ENCODE peak calls at places on chromosome 19, in nine cellular contexts. L, W, O, F, K, N, P, J and E are unnamed samples.

GRCh38 chr19:52748336-52748950 is 13.6 kb upstream of the ZNF611 start:
- DNase-seq in K (peak), N (no peak), W (no peak), O (peak), F (no peak), L (no peak), J (no peak), P (no peak), E (no peak)

GRCh38 chr19:5964816-5965565 is 12.9 kb downstream of the RANBP3 start:
- DNase-seq in F (no peak), J (no peak), N (no peak), L (no peak), W (no peak), K (no peak), O (no peak), P (no peak), E (no peak)

GRCh38 chr19:38557205-38557799 is 60.5 kb downstream of the MAP4K1 start:
- DNase-seq in W (peak), P (no peak), L (no peak), J (peak), F (no peak), O (no peak), K (no peak), N (no peak), E (no peak)

GRCh38 chr19:913080-913748 is at the start of gene R3HDM4:
- DNase-seq in J (peak), F (peak), L (peak), K (peak), N (peak), O (peak), W (peak), P (peak), E (no peak)

GRCh38 chr19:5694952-5695648 is 5.0 kb downstream of the RPL36 start:
- DNase-seq in L (no peak), J (no peak), N (no peak), P (no peak), O (no peak), F (no peak), W (no peak), K (no peak), E (no peak)

GRCh38 chr19:30696514-30696913 is 324.3 kb downstream of the ZNF536 start:
- DNase-seq in N (peak), P (peak), K (no peak), L (peak), F (no peak), J (no peak), W (peak), O (peak), E (no peak)

GRCh38 chr19:18788782-18789421 is 2.2 kb downstream of the COMP start:
- DNase-seq in N (no peak), F (no peak), J (no peak), W (no peak), K (no peak), O (no peak), L (no peak), P (no peak), E (no peak)

GRCh38 chr19:30091456-30091855 is 149.4 kb downstream of the URI1 start:
- DNase-seq in O (no peak), J (peak), F (no peak), N (no peak), W (no peak), L (no peak), K (no peak), P (no peak), E (no peak)

GRCh38 chr19:4916292-4917082 is 7.2 kb downstream of the UHRF1 start:
- DNase-seq in F (no peak), O (no peak), L (no peak), K (no peak), N (no peak), P (no peak), J (peak), W (peak), E (no peak)

GRCh38 chr19:15365264-15365663 is 14.3 kb downstream of the AKAP8 start:
- DNase-seq in K (no peak), N (no peak), L (no peak), J (no peak), W (peak), O (no peak), F (no peak), P (no peak), E (no peak)